ENCODE peak calls at places on chromosomes 1 and 21, in six cellular contexts. One of them, this sample, is unnamed.
A peak's percentile ranks its signal among the peaks of the same experiment; 100 is the strongest.

GRCh38 chr1:176625365-176625764 is 162.4 kb downstream of the PAPPA2 start:
- DNase-seq in uterus: no peak
- DNase-seq in IMR-90: no peak
- DNase-seq in heart left ventricle: no peak
- DNase-seq in tibial nerve: no peak
- DNase-seq in SK-N-SH: no peak
- DNase-seq in this sample: no peak

GRCh38 chr1:156115514-156116374 is 1.2 kb downstream of the LMNA start:
- DNase-seq in heart left ventricle: peak; percentile 76
- DNase-seq in uterus: peak; percentile 74
- DNase-seq in IMR-90: peak; percentile 65
- DNase-seq in SK-N-SH: peak; percentile 64
- DNase-seq in tibial nerve: peak; percentile 68
- DNase-seq in this sample: peak; percentile 36

GRCh38 chr1:67307251-67308060 is at the start of gene IL12RB2:
- DNase-seq in tibial nerve: no peak
- DNase-seq in IMR-90: no peak
- DNase-seq in SK-N-SH: peak; percentile 85
- DNase-seq in uterus: no peak
- DNase-seq in heart left ventricle: peak; percentile 54
- DNase-seq in this sample: no peak

GRCh38 chr1:159973350-159973940 is 19.4 kb upstream of the SLAMF9 start:
- DNase-seq in IMR-90: no peak
- DNase-seq in uterus: no peak
- DNase-seq in heart left ventricle: no peak
- DNase-seq in tibial nerve: no peak
- DNase-seq in SK-N-SH: no peak
- DNase-seq in this sample: no peak

GRCh38 chr1:174352883-174353608 is 94.7 kb upstream of the GPR52 start:
- DNase-seq in tibial nerve: no peak
- DNase-seq in SK-N-SH: no peak
- DNase-seq in IMR-90: no peak
- DNase-seq in heart left ventricle: no peak
- DNase-seq in uterus: no peak
- DNase-seq in this sample: no peak

GRCh38 chr21:40846566-40847411 is at the start of gene DSCAM:
- DNase-seq in SK-N-SH: peak; percentile 57
- DNase-seq in tibial nerve: no peak
- DNase-seq in IMR-90: no peak
- DNase-seq in heart left ventricle: no peak
- DNase-seq in uterus: no peak
- DNase-seq in this sample: no peak

GRCh38 chr1:177937174-177937770 is 32.6 kb downstream of the SEC16B start:
- DNase-seq in tibial nerve: no peak
- DNase-seq in heart left ventricle: no peak
- DNase-seq in IMR-90: no peak
- DNase-seq in SK-N-SH: no peak
- DNase-seq in uterus: no peak
- DNase-seq in this sample: no peak

GRCh38 chr1:195376190-195376589 is 1232.0 kb downstream of the KCNT2 start:
- DNase-seq in uterus: no peak
- DNase-seq in SK-N-SH: no peak
- DNase-seq in IMR-90: peak; percentile 1
- DNase-seq in tibial nerve: no peak
- DNase-seq in heart left ventricle: no peak
- DNase-seq in this sample: no peak

GRCh38 chr21:43851593-43851992 is 13.4 kb upstream of the AGPAT3 start:
- DNase-seq in heart left ventricle: no peak
- DNase-seq in uterus: no peak
- DNase-seq in SK-N-SH: no peak
- DNase-seq in IMR-90: no peak
- DNase-seq in tibial nerve: no peak
- DNase-seq in this sample: no peak

GRCh38 chr1:64915381-64916274 is 50.7 kb downstream of the JAK1 start:
- DNase-seq in heart left ventricle: no peak
- DNase-seq in SK-N-SH: peak; percentile 39
- DNase-seq in IMR-90: peak; percentile 94
- DNase-seq in uterus: no peak
- DNase-seq in tibial nerve: no peak
- DNase-seq in this sample: no peak

GRCh38 chr1:40014812-40015594 is 25.5 kb upstream of the CAP1 start:
- DNase-seq in tibial nerve: no peak
- DNase-seq in heart left ventricle: no peak
- DNase-seq in SK-N-SH: no peak
- DNase-seq in IMR-90: peak; percentile 97
- DNase-seq in uterus: no peak
- DNase-seq in this sample: no peak

GRCh38 chr1:232766224-232766890 is 38.9 kb upstream of the MAP10 start:
- DNase-seq in heart left ventricle: no peak
- DNase-seq in uterus: peak; percentile 41
- DNase-seq in IMR-90: no peak
- DNase-seq in tibial nerve: no peak
- DNase-seq in SK-N-SH: no peak
- DNase-seq in this sample: no peak

GRCh38 chr1:6923012-6923805 is 138.0 kb downstream of the CAMTA1 start:
- DNase-seq in SK-N-SH: no peak
- DNase-seq in IMR-90: no peak
- DNase-seq in tibial nerve: no peak
- DNase-seq in uterus: no peak
- DNase-seq in heart left ventricle: no peak
- DNase-seq in this sample: no peak

GRCh38 chr1:6923955-6924890 is 139.0 kb downstream of the CAMTA1 start:
- DNase-seq in IMR-90: no peak
- DNase-seq in SK-N-SH: no peak
- DNase-seq in uterus: no peak
- DNase-seq in heart left ventricle: no peak
- DNase-seq in tibial nerve: no peak
- DNase-seq in this sample: no peak

GRCh38 chr1:6924891-6925290 is 139.6 kb downstream of the CAMTA1 start:
- DNase-seq in SK-N-SH: no peak
- DNase-seq in uterus: no peak
- DNase-seq in IMR-90: no peak
- DNase-seq in heart left ventricle: no peak
- DNase-seq in tibial nerve: no peak
- DNase-seq in this sample: no peak

GRCh38 chr1:6918908-6919511 is 133.8 kb downstream of the CAMTA1 start:
- DNase-seq in tibial nerve: no peak
- DNase-seq in uterus: no peak
- DNase-seq in IMR-90: no peak
- DNase-seq in heart left ventricle: no peak
- DNase-seq in SK-N-SH: no peak
- DNase-seq in this sample: no peak

GRCh38 chr1:6922096-6922931 is 137.1 kb downstream of the CAMTA1 start:
- DNase-seq in uterus: peak; percentile 57
- DNase-seq in IMR-90: peak; percentile 4
- DNase-seq in tibial nerve: peak; percentile 51
- DNase-seq in heart left ventricle: no peak
- DNase-seq in SK-N-SH: peak; percentile 63
- DNase-seq in this sample: no peak
- H3K27ac ChIP-seq in uterus: no peak overlapping the region
- H3K27ac ChIP-seq in IMR-90: no peak overlapping the region
- H3K27ac ChIP-seq in tibial nerve: no peak overlapping the region
- H3K27ac ChIP-seq in heart left ventricle: no peak overlapping the region
- H3K27ac ChIP-seq in SK-N-SH: peak overlapping the region; percentile 34
- H3K27ac ChIP-seq in this sample: no peak overlapping the region

GRCh38 chr1:12600880-12601633 is 17.0 kb downstream of the DHRS3 start:
- DNase-seq in SK-N-SH: peak; percentile 44
- DNase-seq in uterus: no peak
- DNase-seq in tibial nerve: no peak
- DNase-seq in heart left ventricle: no peak
- DNase-seq in IMR-90: no peak
- DNase-seq in this sample: no peak

GRCh38 chr1:12599657-12600056 is 18.4 kb downstream of the DHRS3 start:
- DNase-seq in heart left ventricle: no peak
- DNase-seq in SK-N-SH: no peak
- DNase-seq in tibial nerve: no peak
- DNase-seq in IMR-90: no peak
- DNase-seq in uterus: no peak
- DNase-seq in this sample: no peak

GRCh38 chr1:12598914-12599463 is 19.0 kb downstream of the DHRS3 start:
- DNase-seq in IMR-90: no peak
- DNase-seq in tibial nerve: no peak
- DNase-seq in SK-N-SH: no peak
- DNase-seq in uterus: no peak
- DNase-seq in heart left ventricle: no peak
- DNase-seq in this sample: no peak

GRCh38 chr1:12601690-12602632 is 16.0 kb downstream of the DHRS3 start:
- DNase-seq in heart left ventricle: no peak
- DNase-seq in tibial nerve: no peak
- DNase-seq in IMR-90: peak; percentile 97
- DNase-seq in SK-N-SH: peak; percentile 42
- DNase-seq in uterus: no peak
- DNase-seq in this sample: peak; percentile 57

GRCh38 chr1:12600335-12600734 is 17.7 kb downstream of the DHRS3 start:
- DNase-seq in IMR-90: no peak
- DNase-seq in tibial nerve: peak; percentile 55
- DNase-seq in SK-N-SH: no peak
- DNase-seq in heart left ventricle: peak; percentile 82
- DNase-seq in uterus: peak; percentile 63
- DNase-seq in this sample: no peak
- H3K27ac ChIP-seq in IMR-90: no peak overlapping the region
- H3K27ac ChIP-seq in tibial nerve: peak overlapping the region; percentile 32
- H3K27ac ChIP-seq in SK-N-SH: peak overlapping the region; percentile 8
- H3K27ac ChIP-seq in heart left ventricle: peak overlapping the region; percentile 92
- H3K27ac ChIP-seq in uterus: peak overlapping the region; percentile 57
- H3K27ac ChIP-seq in this sample: no peak overlapping the region

GRCh38 chr21:39582749-39583148 is 30.0 kb upstream of the B3GALT5 start:
- DNase-seq in uterus: no peak
- DNase-seq in SK-N-SH: no peak
- DNase-seq in heart left ventricle: no peak
- DNase-seq in tibial nerve: no peak
- DNase-seq in IMR-90: no peak
- DNase-seq in this sample: no peak

GRCh38 chr21:39576518-39577128 is 36.1 kb upstream of the B3GALT5 start:
- DNase-seq in uterus: no peak
- DNase-seq in IMR-90: no peak
- DNase-seq in SK-N-SH: no peak
- DNase-seq in heart left ventricle: no peak
- DNase-seq in tibial nerve: no peak
- DNase-seq in this sample: no peak

GRCh38 chr21:39581414-39581813 is 31.3 kb upstream of the B3GALT5 start:
- DNase-seq in heart left ventricle: no peak
- DNase-seq in IMR-90: no peak
- DNase-seq in uterus: no peak
- DNase-seq in SK-N-SH: no peak
- DNase-seq in tibial nerve: no peak
- DNase-seq in this sample: no peak

GRCh38 chr21:39579734-39580332 is 32.9 kb upstream of the B3GALT5 start:
- DNase-seq in heart left ventricle: no peak
- DNase-seq in uterus: no peak
- DNase-seq in tibial nerve: no peak
- DNase-seq in SK-N-SH: no peak
- DNase-seq in IMR-90: no peak
- DNase-seq in this sample: no peak

GRCh38 chr21:39580744-39581143 is 32.0 kb upstream of the B3GALT5 start:
- DNase-seq in uterus: no peak
- DNase-seq in tibial nerve: no peak
- DNase-seq in IMR-90: no peak
- DNase-seq in SK-N-SH: no peak
- DNase-seq in heart left ventricle: no peak
- DNase-seq in this sample: no peak
- H3K27ac ChIP-seq in uterus: no peak overlapping the region
- H3K27ac ChIP-seq in tibial nerve: no peak overlapping the region
- H3K27ac ChIP-seq in IMR-90: no peak overlapping the region
- H3K27ac ChIP-seq in SK-N-SH: no peak overlapping the region
- H3K27ac ChIP-seq in heart left ventricle: no peak overlapping the region
- H3K27ac ChIP-seq in this sample: no peak overlapping the region

GRCh38 chr1:226870026-226870322 is 442 bp upstream of the PSEN2 start:
- DNase-seq in tibial nerve: peak; percentile 25
- DNase-seq in IMR-90: no peak
- DNase-seq in uterus: no peak
- DNase-seq in SK-N-SH: no peak
- DNase-seq in heart left ventricle: no peak
- DNase-seq in this sample: no peak
- H3K27ac ChIP-seq in tibial nerve: peak overlapping the region; percentile 74
- H3K27ac ChIP-seq in IMR-90: no peak overlapping the region
- H3K27ac ChIP-seq in uterus: peak overlapping the region; percentile 80
- H3K27ac ChIP-seq in SK-N-SH: peak overlapping the region; percentile 11
- H3K27ac ChIP-seq in heart left ventricle: peak overlapping the region; percentile 81
- H3K27ac ChIP-seq in this sample: peak overlapping the region; percentile 7

DNA sequence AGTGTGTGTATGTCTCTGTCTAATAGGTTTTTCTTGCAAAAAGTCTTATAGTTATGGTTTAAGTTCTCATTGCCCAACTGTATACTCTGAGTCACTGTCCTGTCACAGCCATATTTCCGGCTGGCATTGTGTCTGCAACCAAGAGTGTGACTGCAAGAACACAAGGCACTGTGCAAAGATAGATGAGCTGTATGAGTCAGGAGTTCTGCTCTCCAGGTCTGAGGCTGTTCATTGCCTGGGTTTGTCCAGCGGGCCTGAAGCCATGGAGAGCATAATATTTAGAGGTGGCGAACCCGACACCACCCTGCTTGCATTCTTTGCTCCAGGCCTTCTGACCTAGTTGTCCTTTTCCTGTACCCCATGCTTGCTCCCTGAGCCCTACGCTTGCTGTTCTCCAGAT is 50.9 kb upstream of the CNIH3 start:
- DNase-seq in tibial nerve: no peak
- DNase-seq in IMR-90: peak; percentile 92
- DNase-seq in heart left ventricle: no peak
- DNase-seq in SK-N-SH: no peak
- DNase-seq in uterus: no peak
- DNase-seq in this sample: no peak
- H3K27ac ChIP-seq in tibial nerve: no peak overlapping the region
- H3K27ac ChIP-seq in IMR-90: peak overlapping the region; percentile 46
- H3K27ac ChIP-seq in heart left ventricle: no peak overlapping the region
- H3K27ac ChIP-seq in SK-N-SH: peak overlapping the region; percentile 61
- H3K27ac ChIP-seq in uterus: no peak overlapping the region
- H3K27ac ChIP-seq in this sample: no peak overlapping the region

DNA sequence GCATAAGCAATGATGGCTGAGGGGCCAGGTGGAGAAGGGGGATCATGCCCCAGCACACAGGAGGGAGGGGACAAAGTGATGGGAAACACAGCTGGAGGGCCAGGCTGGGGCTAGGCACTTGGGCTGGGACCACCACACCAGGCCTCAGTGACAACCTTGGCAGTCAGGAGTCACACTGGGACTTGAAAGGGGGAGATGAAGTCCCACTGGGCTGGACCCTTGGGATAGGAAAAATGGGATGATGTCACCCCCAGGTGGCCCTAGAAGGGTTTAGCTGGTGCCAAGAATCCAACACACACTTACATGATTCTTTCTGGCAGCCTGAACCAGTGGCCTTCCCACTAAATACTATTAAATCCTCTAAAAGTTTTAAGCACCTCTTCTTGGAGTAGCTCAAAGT is 17.1 kb downstream of the ZBTB17 start:
- DNase-seq in heart left ventricle: no peak
- DNase-seq in uterus: no peak
- DNase-seq in tibial nerve: no peak
- DNase-seq in SK-N-SH: peak; percentile 31
- DNase-seq in IMR-90: peak; percentile 53
- DNase-seq in this sample: no peak
- H3K27ac ChIP-seq in heart left ventricle: no peak overlapping the region
- H3K27ac ChIP-seq in uterus: no peak overlapping the region
- H3K27ac ChIP-seq in tibial nerve: no peak overlapping the region
- H3K27ac ChIP-seq in SK-N-SH: no peak overlapping the region
- H3K27ac ChIP-seq in IMR-90: no peak overlapping the region
- H3K27ac ChIP-seq in this sample: peak overlapping the region; percentile 61

GRCh38 chr1:180609643-180610555 is 21.9 kb upstream of the XPR1 start:
- DNase-seq in SK-N-SH: no peak
- DNase-seq in tibial nerve: peak; percentile 21
- DNase-seq in IMR-90: peak; percentile 34
- DNase-seq in heart left ventricle: no peak
- DNase-seq in uterus: no peak
- DNase-seq in this sample: no peak
- H3K27ac ChIP-seq in SK-N-SH: no peak overlapping the region
- H3K27ac ChIP-seq in tibial nerve: no peak overlapping the region
- H3K27ac ChIP-seq in IMR-90: peak overlapping the region; percentile 63
- H3K27ac ChIP-seq in heart left ventricle: peak overlapping the region; percentile 84
- H3K27ac ChIP-seq in uterus: no peak overlapping the region
- H3K27ac ChIP-seq in this sample: no peak overlapping the region